ENCODE peak calls at places on chromosomes 3 and 15, in four cellular contexts. One of them, this sample, is unnamed.

GRCh38 chr15:82647045-82647834 is at the start of gene CPEB1:
- DNase-seq in Caki2: peak; percentile 70
- DNase-seq in hepatocyte: peak; percentile 68
- DNase-seq in breast epithelium: no peak
- DNase-seq in this sample: no peak

GRCh38 chr3:193605876-193606275 is 12.9 kb downstream of the OPA1 start:
- DNase-seq in Caki2: peak; percentile 41
- DNase-seq in hepatocyte: peak; percentile 82
- DNase-seq in breast epithelium: peak; percentile 21
- DNase-seq in this sample: peak; percentile 5

GRCh38 chr3:64440498-64440897 is 215.2 kb upstream of the PRICKLE2 start:
- DNase-seq in Caki2: peak; percentile 68
- DNase-seq in hepatocyte: peak; percentile 34
- DNase-seq in breast epithelium: peak; percentile 34
- DNase-seq in this sample: peak; percentile 68

GRCh38 chr3:175383366-175383765 is 524.2 kb downstream of the NAALADL2 start:
- DNase-seq in Caki2: no peak
- DNase-seq in hepatocyte: no peak
- DNase-seq in breast epithelium: no peak
- DNase-seq in this sample: no peak

GRCh38 chr15:64600794-64601193 is 140.4 kb downstream of the ZNF609 start:
- DNase-seq in Caki2: no peak
- DNase-seq in hepatocyte: no peak
- DNase-seq in breast epithelium: no peak
- DNase-seq in this sample: no peak

GRCh38 chr3:136114421-136114820 is 81.7 kb downstream of the MSL2 start:
- DNase-seq in Caki2: no peak
- DNase-seq in hepatocyte: no peak
- DNase-seq in breast epithelium: no peak
- DNase-seq in this sample: no peak

GRCh38 chr3:13963137-13963886 is 83.4 kb upstream of the WNT7A start:
- DNase-seq in Caki2: no peak
- DNase-seq in hepatocyte: no peak
- DNase-seq in breast epithelium: no peak
- DNase-seq in this sample: no peak

GRCh38 chr3:43190682-43191081 is 84.8 kb upstream of the POMGNT2 start:
- DNase-seq in Caki2: no peak
- DNase-seq in hepatocyte: peak; percentile 17
- DNase-seq in breast epithelium: no peak
- DNase-seq in this sample: no peak

GRCh38 chr15:68315035-68315434 is 37.5 kb downstream of the FEM1B start:
- DNase-seq in Caki2: no peak
- DNase-seq in hepatocyte: no peak
- DNase-seq in breast epithelium: peak; percentile 2
- DNase-seq in this sample: no peak

GRCh38 chr15:86541540-86541939 is 461.9 kb downstream of the AGBL1 start:
- DNase-seq in Caki2: no peak
- DNase-seq in hepatocyte: no peak
- DNase-seq in breast epithelium: no peak
- DNase-seq in this sample: no peak

GRCh38 chr3:151283907-151284461 is 5.6 kb upstream of the P2RY14 start:
- DNase-seq in Caki2: peak; percentile 62
- DNase-seq in hepatocyte: peak; percentile 23
- DNase-seq in breast epithelium: no peak
- DNase-seq in this sample: peak; percentile 31

GRCh38 chr15:41501191-41501917 is 7.7 kb downstream of the ITPKA start:
- DNase-seq in Caki2: peak; percentile 78
- DNase-seq in hepatocyte: peak; percentile 47
- DNase-seq in breast epithelium: no peak
- DNase-seq in this sample: peak; percentile 33

GRCh38 chr3:2504912-2505311 is 406.2 kb downstream of the CNTN4 start:
- DNase-seq in Caki2: no peak
- DNase-seq in hepatocyte: no peak
- DNase-seq in breast epithelium: no peak
- DNase-seq in this sample: no peak

GRCh38 chr3:172111163-172111562 is 71.8 kb downstream of the FNDC3B start:
- DNase-seq in Caki2: no peak
- DNase-seq in hepatocyte: no peak
- DNase-seq in breast epithelium: no peak
- DNase-seq in this sample: no peak

GRCh38 chr3:46942481-46943236 is 33.9 kb downstream of the CCDC12 start:
- DNase-seq in Caki2: no peak
- DNase-seq in hepatocyte: no peak
- DNase-seq in breast epithelium: no peak
- DNase-seq in this sample: no peak

GRCh38 chr15:84888639-84889038 is 4.2 kb downstream of the SLC28A1 start:
- DNase-seq in Caki2: no peak
- DNase-seq in hepatocyte: no peak
- DNase-seq in breast epithelium: no peak
- DNase-seq in this sample: no peak

GRCh38 chr15:77580991-77581682 is 51.6 kb downstream of the LINGO1 start:
- DNase-seq in Caki2: no peak
- DNase-seq in hepatocyte: no peak
- DNase-seq in breast epithelium: peak; percentile 44
- DNase-seq in this sample: no peak

GRCh38 chr15:47586653-47587224 is 130.6 kb upstream of the SEMA6D start:
- DNase-seq in Caki2: no peak
- DNase-seq in hepatocyte: no peak
- DNase-seq in breast epithelium: no peak
- DNase-seq in this sample: no peak

GRCh38 chr3:183252973-183253363 is at the start of gene B3GNT5:
- DNase-seq in Caki2: peak; percentile 57
- DNase-seq in hepatocyte: peak; percentile 92
- DNase-seq in breast epithelium: peak; percentile 86
- DNase-seq in this sample: peak; percentile 40

GRCh38 chr3:31343075-31343474 is 189.7 kb upstream of the STT3B start:
- DNase-seq in Caki2: no peak
- DNase-seq in hepatocyte: no peak
- DNase-seq in breast epithelium: no peak
- DNase-seq in this sample: no peak

GRCh38 chr3:123584284-123584987 is 417 bp downstream of the HACD2 start:
- DNase-seq in Caki2: no peak
- DNase-seq in hepatocyte: peak; percentile 72
- DNase-seq in breast epithelium: peak; percentile 34
- DNase-seq in this sample: no peak

This sample was measured in kidney glomerular epithelial cell.